ENCODE peak calls at places on chromosomes 7 and 10, in nine cellular contexts. One of them, this sample, is unnamed.

GRCh38 chr10:101894742-101895141 is 51.1 kb upstream of the KCNIP2 start:
- DNase-seq in sigmoid colon: no peak
- DNase-seq in body of pancreas: no peak
- DNase-seq in lower lobe of right lung: no peak
- DNase-seq in neural progenitor cell: no peak
- DNase-seq in RWPE2: no peak
- DNase-seq in IMR-90: peak; percentile 12
- DNase-seq in prostate gland: no peak
- DNase-seq in adrenal gland: peak; percentile 72
- DNase-seq in this sample: peak; percentile 41

GRCh38 chr7:11760372-11760771 is 71.6 kb downstream of the THSD7A start:
- DNase-seq in sigmoid colon: no peak
- DNase-seq in body of pancreas: no peak
- DNase-seq in lower lobe of right lung: no peak
- DNase-seq in neural progenitor cell: peak; percentile 57
- DNase-seq in RWPE2: no peak
- DNase-seq in IMR-90: no peak
- DNase-seq in prostate gland: peak; percentile 32
- DNase-seq in adrenal gland: no peak
- DNase-seq in this sample: no peak

GRCh38 chr7:125099519-125099918 is 169.9 kb upstream of the POT1 start:
- DNase-seq in sigmoid colon: no peak
- DNase-seq in body of pancreas: no peak
- DNase-seq in lower lobe of right lung: no peak
- DNase-seq in neural progenitor cell: no peak
- DNase-seq in RWPE2: no peak
- DNase-seq in IMR-90: no peak
- DNase-seq in prostate gland: no peak
- DNase-seq in adrenal gland: no peak
- DNase-seq in this sample: no peak

GRCh38 chr7:101556453-101556968 is 72.6 kb downstream of the MYL10 start:
- DNase-seq in sigmoid colon: no peak
- DNase-seq in body of pancreas: no peak
- DNase-seq in lower lobe of right lung: no peak
- DNase-seq in neural progenitor cell: no peak
- DNase-seq in RWPE2: no peak
- DNase-seq in IMR-90: no peak
- DNase-seq in prostate gland: no peak
- DNase-seq in adrenal gland: no peak
- DNase-seq in this sample: no peak

GRCh38 chr7:65820287-65820950 is 52.5 kb upstream of the VKORC1L1 start:
- DNase-seq in sigmoid colon: no peak
- DNase-seq in body of pancreas: no peak
- DNase-seq in lower lobe of right lung: no peak
- DNase-seq in neural progenitor cell: peak; percentile 28
- DNase-seq in RWPE2: no peak
- DNase-seq in IMR-90: no peak
- DNase-seq in prostate gland: no peak
- DNase-seq in adrenal gland: no peak
- DNase-seq in this sample: no peak

GRCh38 chr10:132495231-132495630 is 42.4 kb upstream of the INPP5A start:
- DNase-seq in sigmoid colon: no peak
- DNase-seq in body of pancreas: no peak
- DNase-seq in lower lobe of right lung: no peak
- DNase-seq in neural progenitor cell: no peak
- DNase-seq in RWPE2: no peak
- DNase-seq in IMR-90: no peak
- DNase-seq in prostate gland: no peak
- DNase-seq in adrenal gland: no peak
- DNase-seq in this sample: no peak

GRCh38 chr7:93147358-93147757 is 827 bp downstream of the SAMD9L start:
- DNase-seq in sigmoid colon: peak; percentile 55
- DNase-seq in body of pancreas: peak; percentile 10
- DNase-seq in lower lobe of right lung: no peak
- DNase-seq in neural progenitor cell: no peak
- DNase-seq in RWPE2: no peak
- DNase-seq in IMR-90: peak; percentile 59
- DNase-seq in prostate gland: peak; percentile 9
- DNase-seq in adrenal gland: peak; percentile 59
- DNase-seq in this sample: peak; percentile 59

GRCh38 chr10:6501931-6502330 is 78.1 kb downstream of the PRKCQ start:
- DNase-seq in sigmoid colon: no peak
- DNase-seq in body of pancreas: no peak
- DNase-seq in lower lobe of right lung: no peak
- DNase-seq in neural progenitor cell: no peak
- DNase-seq in RWPE2: no peak
- DNase-seq in IMR-90: no peak
- DNase-seq in prostate gland: no peak
- DNase-seq in adrenal gland: no peak
- DNase-seq in this sample: peak; percentile 31

GRCh38 chr10:92419740-92420553 is 129.0 kb downstream of the MARCHF5 start:
- DNase-seq in sigmoid colon: peak; percentile 67
- DNase-seq in body of pancreas: peak; percentile 68
- DNase-seq in lower lobe of right lung: peak; percentile 57
- DNase-seq in neural progenitor cell: peak; percentile 13
- DNase-seq in RWPE2: no peak
- DNase-seq in IMR-90: peak; percentile 31
- DNase-seq in prostate gland: no peak
- DNase-seq in adrenal gland: peak; percentile 59
- DNase-seq in this sample: peak; percentile 44

GRCh38 chr7:34662058-34662457 is 4.0 kb downstream of the NPSR1 start:
- DNase-seq in sigmoid colon: no peak
- DNase-seq in body of pancreas: no peak
- DNase-seq in lower lobe of right lung: no peak
- DNase-seq in neural progenitor cell: no peak
- DNase-seq in RWPE2: no peak
- DNase-seq in IMR-90: no peak
- DNase-seq in prostate gland: no peak
- DNase-seq in adrenal gland: no peak
- DNase-seq in this sample: no peak
- H3K4me1 ChIP-seq in sigmoid colon: no peaks in the 10 kb centered on the region
- H3K4me1 ChIP-seq in body of pancreas: no peaks in the 10 kb centered on the region
- H3K4me1 ChIP-seq in lower lobe of right lung: no peaks in the 10 kb centered on the region
- H3K4me1 ChIP-seq in neural progenitor cell: peaks cover 24% of the 10 kb centered on the region
- H3K4me1 ChIP-seq in RWPE2: no peaks in the 10 kb centered on the region
- H3K4me1 ChIP-seq in IMR-90: no peaks in the 10 kb centered on the region
- H3K4me1 ChIP-seq in prostate gland: no peaks in the 10 kb centered on the region
- H3K4me1 ChIP-seq in adrenal gland: no peaks in the 10 kb centered on the region
- H3K4me1 ChIP-seq in this sample: no peaks in the 10 kb centered on the region

GRCh38 chr10:119602241-119603095 is 5.7 kb upstream of the TIAL1 start:
- DNase-seq in sigmoid colon: no peak
- DNase-seq in body of pancreas: peak; percentile 29
- DNase-seq in lower lobe of right lung: no peak
- DNase-seq in neural progenitor cell: peak; percentile 49
- DNase-seq in RWPE2: no peak
- DNase-seq in IMR-90: no peak
- DNase-seq in prostate gland: no peak
- DNase-seq in adrenal gland: no peak
- DNase-seq in this sample: peak; percentile 13
- TF ChIP-seq CTCF in sigmoid colon: peak; percentile 33
- TF ChIP-seq CTCF in body of pancreas: peak; percentile 20
- TF ChIP-seq CTCF in lower lobe of right lung: peak; percentile 35
- TF ChIP-seq CTCF in neural progenitor cell: peak; percentile 54
- TF ChIP-seq CTCF in RWPE2: peak; percentile 23
- TF ChIP-seq CTCF in IMR-90: peak; percentile 58
- TF ChIP-seq CTCF in prostate gland: no peak
- TF ChIP-seq CTCF in adrenal gland: no peak
- TF ChIP-seq CTCF in this sample: no peak

GRCh38 chr7:151367304-151367703 is 25.7 kb downstream of the NUB1 start:
- DNase-seq in sigmoid colon: no peak
- DNase-seq in body of pancreas: no peak
- DNase-seq in lower lobe of right lung: no peak
- DNase-seq in neural progenitor cell: no peak
- DNase-seq in RWPE2: no peak
- DNase-seq in IMR-90: peak; percentile 78
- DNase-seq in prostate gland: no peak
- DNase-seq in adrenal gland: no peak
- DNase-seq in this sample: no peak

GRCh38 chr7:151366872-151367207 is 25.2 kb downstream of the NUB1 start:
- DNase-seq in sigmoid colon: peak; percentile 82
- DNase-seq in body of pancreas: no peak
- DNase-seq in lower lobe of right lung: no peak
- DNase-seq in neural progenitor cell: no peak
- DNase-seq in RWPE2: no peak
- DNase-seq in IMR-90: peak; percentile 91
- DNase-seq in prostate gland: no peak
- DNase-seq in adrenal gland: no peak
- DNase-seq in this sample: no peak

GRCh38 chr7:151366141-151366871 is 24.7 kb downstream of the NUB1 start:
- DNase-seq in sigmoid colon: peak; percentile 43
- DNase-seq in body of pancreas: no peak
- DNase-seq in lower lobe of right lung: no peak
- DNase-seq in neural progenitor cell: no peak
- DNase-seq in RWPE2: no peak
- DNase-seq in IMR-90: peak; percentile 60
- DNase-seq in prostate gland: no peak
- DNase-seq in adrenal gland: no peak
- DNase-seq in this sample: no peak

GRCh38 chr7:151363182-151363581 is 21.6 kb downstream of the NUB1 start:
- DNase-seq in sigmoid colon: no peak
- DNase-seq in body of pancreas: no peak
- DNase-seq in lower lobe of right lung: no peak
- DNase-seq in neural progenitor cell: no peak
- DNase-seq in RWPE2: no peak
- DNase-seq in IMR-90: no peak
- DNase-seq in prostate gland: no peak
- DNase-seq in adrenal gland: no peak
- DNase-seq in this sample: no peak

GRCh38 chr7:151361193-151361959 is 19.8 kb downstream of the NUB1 start:
- DNase-seq in sigmoid colon: peak; percentile 57
- DNase-seq in body of pancreas: no peak
- DNase-seq in lower lobe of right lung: no peak
- DNase-seq in neural progenitor cell: no peak
- DNase-seq in RWPE2: no peak
- DNase-seq in IMR-90: peak; percentile 49
- DNase-seq in prostate gland: no peak
- DNase-seq in adrenal gland: peak; percentile 65
- DNase-seq in this sample: peak; percentile 75
- H3K27ac ChIP-seq in sigmoid colon: no peak overlapping the region
- H3K27ac ChIP-seq in body of pancreas: no peak overlapping the region
- H3K27ac ChIP-seq in lower lobe of right lung: no peak overlapping the region
- H3K27ac ChIP-seq in neural progenitor cell: no peak overlapping the region
- H3K27ac ChIP-seq in RWPE2: no peak overlapping the region
- H3K27ac ChIP-seq in IMR-90: peak overlapping the region; percentile 38
- H3K27ac ChIP-seq in prostate gland: no peak overlapping the region
- H3K27ac ChIP-seq in adrenal gland: no peak overlapping the region
- H3K27ac ChIP-seq in this sample: no peak overlapping the region

DNA sequence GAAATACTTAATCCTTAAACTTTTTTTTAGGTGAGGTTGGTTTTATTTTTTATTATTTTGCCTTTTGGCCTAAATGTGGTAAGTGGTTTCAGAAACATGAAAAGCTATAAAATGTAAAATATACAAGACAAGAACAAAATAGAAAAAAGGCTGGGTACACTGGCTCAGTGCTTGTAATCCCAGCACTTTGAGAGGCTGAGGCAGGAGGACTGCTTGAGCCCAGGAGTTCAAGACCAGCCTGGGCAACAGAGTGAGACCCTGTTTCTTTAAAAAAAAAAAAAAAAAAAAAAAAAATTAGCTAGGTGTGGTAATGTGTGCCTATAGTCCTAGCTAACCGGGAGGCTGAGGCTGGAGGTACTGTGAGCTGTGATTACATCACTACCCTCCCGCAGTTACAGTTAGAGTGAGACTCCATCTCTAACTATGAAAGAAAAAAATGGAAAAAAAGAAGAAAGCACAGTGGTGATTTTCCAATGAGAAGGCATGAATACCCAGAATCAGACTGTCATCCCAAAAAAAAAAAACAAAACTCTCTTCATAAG is 270.1 kb upstream of the MKLN1 start:
- DNase-seq in sigmoid colon: no peak
- DNase-seq in body of pancreas: no peak
- DNase-seq in lower lobe of right lung: no peak
- DNase-seq in neural progenitor cell: no peak
- DNase-seq in RWPE2: no peak
- DNase-seq in IMR-90: no peak
- DNase-seq in prostate gland: no peak
- DNase-seq in adrenal gland: no peak
- DNase-seq in this sample: no peak
- H3K4me1 ChIP-seq in sigmoid colon: peaks cover 55% of the 10 kb centered on the region
- H3K4me1 ChIP-seq in body of pancreas: peaks cover 60% of the 10 kb centered on the region
- H3K4me1 ChIP-seq in lower lobe of right lung: peaks cover 81% of the 10 kb centered on the region
- H3K4me1 ChIP-seq in neural progenitor cell: no peaks in the 10 kb centered on the region
- H3K4me1 ChIP-seq in RWPE2: no peaks in the 10 kb centered on the region
- H3K4me1 ChIP-seq in IMR-90: peaks cover 2% of the 10 kb centered on the region
- H3K4me1 ChIP-seq in prostate gland: peaks cover 3% of the 10 kb centered on the region
- H3K4me1 ChIP-seq in adrenal gland: peaks cover 53% of the 10 kb centered on the region
- H3K4me1 ChIP-seq in this sample: peaks cover 47% of the 10 kb centered on the region

DNA sequence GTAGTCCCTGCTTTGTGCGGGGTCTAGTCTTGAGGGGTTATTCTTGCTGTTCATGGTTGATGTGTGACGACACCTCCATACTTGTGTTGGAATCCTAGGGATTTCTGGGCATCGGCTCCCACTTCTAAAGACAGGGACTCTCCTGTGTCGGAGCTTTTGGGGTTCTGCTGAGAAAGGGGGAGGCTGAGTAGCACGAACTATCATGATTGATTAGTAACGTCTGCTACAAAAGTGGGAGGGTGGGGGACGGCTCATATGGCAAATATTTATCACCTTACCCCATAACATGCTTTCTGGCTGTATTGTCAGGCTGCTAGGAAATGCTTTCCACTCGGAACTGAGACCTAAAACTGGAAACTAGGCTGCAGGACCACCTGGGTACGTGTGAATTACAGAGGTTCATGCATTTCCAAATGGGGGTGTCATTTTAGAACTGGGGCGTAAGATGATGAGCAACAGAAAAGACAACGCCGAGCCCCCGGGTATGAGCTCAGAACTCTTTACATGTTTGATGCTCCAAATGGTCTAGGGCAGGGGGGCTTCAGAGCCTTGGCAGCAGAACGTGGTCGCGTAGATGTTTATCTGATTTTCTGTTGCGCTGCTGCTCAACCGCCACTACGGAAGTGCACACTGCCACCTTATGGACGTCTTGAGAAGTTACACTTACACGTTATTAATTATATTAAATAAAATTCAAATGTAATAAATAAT is 15.1 kb upstream of the NME8 start:
- DNase-seq in sigmoid colon: peak; percentile 66
- DNase-seq in body of pancreas: peak; percentile 27
- DNase-seq in lower lobe of right lung: peak; percentile 51
- DNase-seq in neural progenitor cell: peak; percentile 81
- DNase-seq in RWPE2: no peak
- DNase-seq in IMR-90: peak; percentile 35
- DNase-seq in prostate gland: peak; percentile 20
- DNase-seq in adrenal gland: peak; percentile 58
- DNase-seq in this sample: peak; percentile 44
- TF ChIP-seq CTCF in sigmoid colon: peak; percentile 46
- TF ChIP-seq CTCF in body of pancreas: peak; percentile 54
- TF ChIP-seq CTCF in lower lobe of right lung: peak; percentile 69
- TF ChIP-seq CTCF in neural progenitor cell: peak; percentile 76
- TF ChIP-seq CTCF in RWPE2: peak; percentile 88
- TF ChIP-seq CTCF in IMR-90: peak; percentile 59
- TF ChIP-seq CTCF in prostate gland: peak; percentile 72
- TF ChIP-seq CTCF in adrenal gland: peak; percentile 54
- TF ChIP-seq CTCF in this sample: peak; percentile 46

GRCh38 chr10:22634093-22634492 is 80.3 kb downstream of the PIP4K2A start:
- DNase-seq in sigmoid colon: no peak
- DNase-seq in body of pancreas: no peak
- DNase-seq in lower lobe of right lung: no peak
- DNase-seq in neural progenitor cell: no peak
- DNase-seq in RWPE2: no peak
- DNase-seq in IMR-90: no peak
- DNase-seq in prostate gland: no peak
- DNase-seq in adrenal gland: no peak
- DNase-seq in this sample: no peak
- H3K27ac ChIP-seq in sigmoid colon: no peak overlapping the region
- H3K27ac ChIP-seq in body of pancreas: no peak overlapping the region
- H3K27ac ChIP-seq in lower lobe of right lung: no peak overlapping the region
- H3K27ac ChIP-seq in neural progenitor cell: no peak overlapping the region
- H3K27ac ChIP-seq in RWPE2: no peak overlapping the region
- H3K27ac ChIP-seq in IMR-90: no peak overlapping the region
- H3K27ac ChIP-seq in prostate gland: no peak overlapping the region
- H3K27ac ChIP-seq in adrenal gland: no peak overlapping the region
- H3K27ac ChIP-seq in this sample: no peak overlapping the region

This sample was measured in thyroid gland.